ENCODE peak calls at places on chromosomes 12 and 14, in four cellular contexts. U, A, Y and C are unnamed samples.

GRCh38 chr12:53190108-53190729 is 9.5 kb upstream of the CSAD start:
- DNase-seq in U (peak), Y (peak), A (no peak), C (peak)

GRCh38 chr14:98957211-98958047 is 314.6 kb downstream of the BCL11B start:
- DNase-seq in U (peak), A (peak), Y (no peak), C (peak)

GRCh38 chr12:25427328-25428249 is 125.5 kb downstream of the LMNTD1 start:
- DNase-seq in Y (no peak), U (peak), A (no peak), C (no peak)

GRCh38 chr14:65631040-65631439 is 218.5 kb downstream of the FUT8 start:
- DNase-seq in U (no peak), Y (no peak), A (no peak), C (no peak)

GRCh38 chr12:96399081-96399918 is 939 bp downstream of the CDK17 start:
- DNase-seq in A (peak), U (peak), Y (peak), C (peak)

GRCh38 chr14:76346391-76347160 is 29.4 kb upstream of the ESRRB start:
- DNase-seq in U (no peak), Y (no peak), A (no peak), C (peak)

GRCh38 chr14:90491221-90491867 is 94.5 kb downstream of the CALM1 start:
- DNase-seq in U (no peak), Y (no peak), A (no peak), C (no peak)

GRCh38 chr12:57627504-57628279 is 5.3 kb downstream of the B4GALNT1 start:
- DNase-seq in Y (no peak), U (no peak), A (no peak), C (no peak)

GRCh38 chr12:109445224-109445623 is 31.9 kb downstream of the KCTD10 start:
- DNase-seq in A (no peak), U (no peak), Y (no peak), C (no peak)

GRCh38 chr12:104356231-104357115 is 52.9 kb downstream of the EID3 start:
- DNase-seq in Y (no peak), A (no peak), U (no peak), C (no peak)

GRCh38 chr14:100022772-100023451 is 42.3 kb upstream of the EVL start:
- DNase-seq in U (peak), Y (no peak), A (no peak), C (no peak)

GRCh38 chr14:89283327-89284060 is 133.5 kb downstream of the FOXN3 start:
- DNase-seq in A (no peak), Y (no peak), U (no peak), C (no peak)

GRCh38 chr12:61654698-61655097 is 605.5 kb upstream of the USP15 start:
- DNase-seq in U (peak), A (no peak), Y (no peak), C (no peak)

GRCh38 chr12:72075891-72076557 is 137.4 kb downstream of the TPH2 start:
- DNase-seq in A (no peak), Y (no peak), U (no peak), C (no peak)

GRCh38 chr14:95255487-95255886 is 64.2 kb downstream of the CLMN start:
- DNase-seq in Y (peak), A (peak), U (peak), C (peak)

GRCh38 chr12:25692115-25693035 is 139.3 kb upstream of the LMNTD1 start:
- DNase-seq in A (no peak), Y (no peak), U (no peak), C (no peak)

GRCh38 chr12:76117067-76117691 is 32.7 kb upstream of the NAP1L1 start:
- DNase-seq in Y (no peak), U (no peak), A (no peak), C (no peak)

GRCh38 chr12:64450711-64451486 is 1.0 kb upstream of the TBK1 start:
- DNase-seq in Y (peak), U (peak), A (no peak), C (peak)

GRCh38 chr12:3106564-3106963 is 29.4 kb downstream of the TSPAN9 start:
- DNase-seq in U (no peak), A (no peak), Y (no peak), C (no peak)
- H3K4me3 ChIP-seq in U (no peak), A (no peak), Y (no peak), C (no peak)

DNA sequence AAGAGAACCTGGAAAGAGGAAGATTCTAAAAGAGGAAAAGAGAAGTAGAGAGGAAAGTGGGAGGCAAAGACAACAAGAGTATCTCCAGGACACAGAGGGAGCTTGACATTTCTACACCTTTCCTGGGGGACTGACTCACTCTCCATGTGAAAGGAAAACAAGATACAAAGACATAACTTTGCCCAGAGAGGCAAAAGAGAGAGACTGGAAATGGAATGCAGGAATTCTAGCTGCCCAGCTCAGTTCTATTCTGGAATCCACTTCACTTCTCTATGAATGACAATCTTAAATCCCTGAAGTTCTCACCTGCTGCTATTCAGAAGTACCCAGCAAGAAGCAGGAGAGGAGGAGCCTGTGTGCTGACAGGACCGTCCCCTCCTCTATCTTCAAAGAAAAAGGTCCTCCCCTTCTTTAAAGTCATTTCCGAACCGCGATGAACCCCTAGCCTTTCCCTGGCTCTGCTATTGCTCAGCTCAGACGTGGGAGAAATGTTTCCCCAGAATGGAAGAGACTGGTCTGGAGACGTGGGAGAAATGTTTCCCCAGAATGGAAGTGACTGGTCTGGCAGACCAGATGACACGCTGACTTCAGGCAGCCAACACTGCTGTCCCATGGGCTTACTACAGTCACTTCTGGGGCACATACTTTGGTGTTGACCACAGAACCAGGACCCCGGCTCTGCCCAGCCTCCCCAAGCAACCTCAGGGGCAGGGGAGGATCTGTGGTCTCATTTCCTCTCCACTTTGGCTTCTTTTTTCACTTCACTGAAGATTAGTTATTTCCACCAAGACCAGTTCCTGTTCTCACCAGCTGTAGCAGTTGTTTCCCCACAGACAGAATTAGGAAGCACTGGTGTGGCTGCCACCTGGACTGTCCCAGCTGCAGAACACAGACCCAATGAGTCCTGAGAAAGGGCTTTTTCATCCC is 8.3 kb downstream of the FMNL3 start:
- DNase-seq in Y (no peak), U (peak), A (no peak), C (peak)
- H3K4me3 ChIP-seq in Y (no peak), U (no peak), A (no peak), C (no peak)

DNA sequence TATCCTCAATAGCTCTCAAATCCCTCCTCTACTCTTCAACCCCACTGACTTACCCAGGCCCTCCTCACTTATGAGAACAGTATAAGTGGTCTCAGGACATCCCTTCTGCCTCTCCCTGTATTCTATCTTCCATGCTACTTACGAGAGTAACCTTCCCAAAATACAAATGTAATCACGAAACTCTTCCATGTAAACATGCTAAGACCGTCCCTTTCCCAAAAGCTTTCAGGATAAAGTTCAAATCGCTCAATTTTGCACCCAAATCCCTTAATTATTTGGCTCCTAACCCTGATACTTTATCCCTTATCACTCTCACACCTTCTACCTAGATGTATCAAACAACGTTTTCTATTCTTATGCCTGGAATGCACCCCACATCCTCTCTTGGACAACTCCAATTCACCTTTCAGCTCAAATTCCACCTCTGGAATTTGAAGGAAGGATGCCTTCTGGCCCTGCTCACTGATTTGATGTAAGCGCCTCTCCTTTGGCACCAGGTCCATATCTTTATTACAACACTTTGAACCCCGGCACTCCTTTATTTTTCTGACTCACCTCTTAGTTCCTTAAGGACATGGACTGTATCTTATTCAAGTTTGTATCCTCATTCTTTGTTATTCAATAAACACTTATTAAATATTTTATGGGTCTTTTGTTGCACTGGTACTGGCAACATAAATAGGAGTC is 3.2 kb downstream of the GALC start:
- DNase-seq in U (peak), A (no peak), Y (no peak), C (no peak)
- H3K4me3 ChIP-seq in U (no peak), A (no peak), Y (no peak), C (no peak)

GRCh38 chr12:93573552-93574223 is 1.2 kb downstream of the SOCS2 start:
- DNase-seq in U (peak), Y (peak), A (no peak), C (no peak)
- H3K4me3 ChIP-seq in U (peak), Y (no peak), A (peak), C (peak)

GRCh38 chr12:13205809-13206559 is 9.5 kb downstream of the EMP1 start:
- DNase-seq in Y (no peak), A (no peak), U (peak), C (no peak)
- H3K4me3 ChIP-seq in Y (no peak), A (no peak), U (no peak), C (no peak)

GRCh38 chr12:93742086-93742934 is 65.1 kb downstream of the CRADD start:
- DNase-seq in Y (peak), U (peak), A (peak), C (peak)

GRCh38 chr12:93743229-93743998 is 66.2 kb downstream of the CRADD start:
- DNase-seq in A (no peak), U (no peak), Y (no peak), C (no peak)

GRCh38 chr12:93738199-93739058 is 61.3 kb downstream of the CRADD start:
- DNase-seq in U (no peak), A (no peak), Y (no peak), C (no peak)

GRCh38 chr12:93741741-93742085 is 64.5 kb downstream of the CRADD start:
- DNase-seq in U (no peak), Y (peak), A (no peak), C (peak)

GRCh38 chr12:93740721-93741120 is 63.5 kb downstream of the CRADD start:
- DNase-seq in U (no peak), A (no peak), Y (no peak), C (no peak)
- H3K4me3 ChIP-seq in U (no peak), A (no peak), Y (no peak), C (no peak)

GRCh38 chr12:6334359-6334758 is 7.5 kb downstream of the TNFRSF1A start:
- DNase-seq in Y (no peak), U (no peak), A (no peak), C (no peak)
- H3K4me3 ChIP-seq in Y (no peak), U (no peak), A (no peak), C (no peak)

GRCh38 chr14:105863296-105864108 is 337.1 kb downstream of the TMEM121 start:
- DNase-seq in U (no peak), Y (no peak), A (no peak), C (no peak)

GRCh38 chr14:105865266-105865903 is 339.0 kb downstream of the TMEM121 start:
- DNase-seq in A (no peak), Y (no peak), U (no peak), C (no peak)

GRCh38 chr14:105864651-105865265 is 338.4 kb downstream of the TMEM121 start:
- DNase-seq in A (no peak), Y (no peak), U (no peak), C (no peak)

GRCh38 chr14:105862581-105863239 is 336.3 kb downstream of the TMEM121 start:
- DNase-seq in Y (no peak), U (no peak), A (no peak), C (no peak)

GRCh38 chr14:105864116-105864515 is 337.7 kb downstream of the TMEM121 start:
- DNase-seq in U (no peak), A (no peak), Y (no peak), C (no peak)
- H3K4me3 ChIP-seq in U (no peak), A (no peak), Y (no peak), C (no peak)

GRCh38 chr12:8681129-8681902 is 16.5 kb upstream of the RIMKLB start:
- DNase-seq in Y (no peak), U (peak), A (peak), C (no peak)
- H3K4me3 ChIP-seq in Y (no peak), U (peak), A (no peak), C (no peak)